ENCODE peak calls at places on chromosomes 4 and X, in nine cellular contexts. W, E, B, T, G, Z, L, P and J are unnamed samples.

GRCh38 chr4:169128902-169129301 is 118.8 kb upstream of the CBR4 start:
- DNase-seq in W (no peak), E (no peak), B (no peak), T (no peak), G (no peak), Z (no peak), L (no peak), P (no peak), J (no peak)

GRCh38 chrX:16589211-16589610 is 60.7 kb upstream of the S100G start:
- DNase-seq in W (peak), E (peak), B (no peak), T (no peak), G (peak), Z (no peak), L (no peak), P (no peak), J (no peak)

GRCh38 chr4:141636771-141637460 is 533 bp downstream of the IL15 start:
- DNase-seq in W (peak), E (no peak), B (peak), T (peak), G (peak), Z (peak), L (peak), P (peak), J (no peak)

GRCh38 chrX:9369802-9370291 is 95.0 kb upstream of the TBL1X start:
- DNase-seq in W (no peak), E (no peak), B (peak), T (no peak), G (no peak), Z (no peak), L (no peak), P (peak), J (no peak)

GRCh38 chr4:124025423-124025822 is 628.8 kb downstream of the SPRY1 start:
- DNase-seq in W (no peak), E (peak), B (no peak), T (no peak), G (no peak), Z (no peak), L (no peak), P (no peak), J (no peak)

GRCh38 chrX:6225307-6226052 is 3.2 kb downstream of the NLGN4X start:
- DNase-seq in W (no peak), E (no peak), B (no peak), T (no peak), G (no peak), Z (no peak), L (no peak), P (no peak), J (no peak)

GRCh38 chr4:128601992-128602695 is 207.4 kb upstream of the JADE1 start:
- DNase-seq in W (peak), E (peak), B (no peak), T (peak), G (peak), Z (no peak), L (no peak), P (no peak), J (no peak)

GRCh38 chr4:20394471-20394870 is 142.8 kb downstream of the SLIT2 start:
- DNase-seq in W (no peak), E (no peak), B (no peak), T (no peak), G (no peak), Z (no peak), L (no peak), P (no peak), J (no peak)

GRCh38 chr4:27123769-27124124 is 263.1 kb downstream of the STIM2 start:
- DNase-seq in W (no peak), E (no peak), B (no peak), T (no peak), G (no peak), Z (no peak), L (no peak), P (no peak), J (no peak)

GRCh38 chrX:115289465-115289864 is at the start of gene LUZP4:
- DNase-seq in W (no peak), E (no peak), B (no peak), T (no peak), G (no peak), Z (no peak), L (no peak), P (no peak), J (no peak)

GRCh38 chr4:81196126-81196650 is 18.8 kb downstream of the PRKG2 start:
- DNase-seq in W (no peak), E (no peak), B (no peak), T (no peak), G (no peak), Z (no peak), L (no peak), P (no peak), J (no peak)

GRCh38 chrX:39162322-39162721 is 361.1 kb downstream of the MID1IP1 start:
- DNase-seq in W (no peak), E (no peak), B (peak), T (no peak), G (no peak), Z (peak), L (no peak), P (peak), J (no peak)

GRCh38 chr4:24980064-24980690 is 50.6 kb downstream of the LGI2 start:
- DNase-seq in W (peak), E (peak), B (peak), T (peak), G (peak), Z (peak), L (peak), P (peak), J (peak)

GRCh38 chr4:184324939-184325477 is 107.3 kb upstream of the ENPP6 start:
- DNase-seq in W (no peak), E (no peak), B (peak), T (no peak), G (no peak), Z (no peak), L (no peak), P (no peak), J (no peak)

GRCh38 chr4:94446386-94446785 is 5.4 kb upstream of the PDLIM5 start:
- DNase-seq in W (peak), E (peak), B (no peak), T (no peak), G (peak), Z (no peak), L (no peak), P (no peak), J (no peak)

GRCh38 chrX:41014776-41015175 is 70.5 kb upstream of the USP9X start:
- DNase-seq in W (peak), E (no peak), B (no peak), T (no peak), G (peak), Z (no peak), L (no peak), P (no peak), J (no peak)

GRCh38 chr4:55397521-55398321 is 2.0 kb downstream of the TMEM165 start:
- DNase-seq in W (peak), E (no peak), B (no peak), T (peak), G (peak), Z (no peak), L (no peak), P (no peak), J (peak)

GRCh38 chrX:136662976-136663375 is 15.0 kb downstream of the CD40LG start:
- DNase-seq in W (no peak), E (no peak), B (peak), T (no peak), G (no peak), Z (no peak), L (no peak), P (no peak), J (no peak)

GRCh38 chr4:186825069-186825468 is 101.4 kb upstream of the FAT1 start:
- DNase-seq in W (no peak), E (no peak), B (no peak), T (no peak), G (no peak), Z (no peak), L (no peak), P (no peak), J (no peak)

GRCh38 chrX:22134681-22135080 is 102.6 kb downstream of the PHEX start:
- DNase-seq in W (peak), E (peak), B (no peak), T (peak), G (peak), Z (no peak), L (no peak), P (no peak), J (peak)

GRCh38 chr4:170465434-170465833 is 375.7 kb upstream of the AADAT start:
- DNase-seq in W (no peak), E (no peak), B (no peak), T (no peak), G (no peak), Z (peak), L (no peak), P (no peak), J (no peak)

GRCh38 chr4:23782778-23783455 is 106.9 kb downstream of the PPARGC1A start:
- DNase-seq in W (no peak), E (no peak), B (no peak), T (no peak), G (no peak), Z (no peak), L (no peak), P (no peak), J (no peak)

GRCh38 chr4:58776627-58777026 is 1666.4 kb upstream of the IGFBP7 start:
- DNase-seq in W (peak), E (peak), B (no peak), T (peak), G (peak), Z (no peak), L (no peak), P (no peak), J (no peak)

GRCh38 chr4:139922625-139923024 is 231.4 kb downstream of the MAML3 start:
- DNase-seq in W (peak), E (no peak), B (no peak), T (no peak), G (peak), Z (no peak), L (no peak), P (no peak), J (no peak)

GRCh38 chr4:72314869-72315268 is 254.2 kb downstream of the ADAMTS3 start:
- DNase-seq in W (peak), E (peak), B (no peak), T (peak), G (peak), Z (no peak), L (no peak), P (no peak), J (peak)

GRCh38 chr4:8916251-8916913 is 44.7 kb upstream of the HMX1 start:
- DNase-seq in W (no peak), E (no peak), B (peak), T (no peak), G (no peak), Z (peak), L (peak), P (no peak), J (no peak)

GRCh38 chr4:147550626-147551250 is 66.5 kb upstream of the TMEM184C start:
- DNase-seq in W (peak), E (peak), B (no peak), T (peak), G (peak), Z (no peak), L (no peak), P (no peak), J (peak)

GRCh38 chrX:9928083-9928482 is 39.1 kb upstream of the CLDN34 start:
- DNase-seq in W (no peak), E (no peak), B (no peak), T (no peak), G (no peak), Z (peak), L (no peak), P (no peak), J (peak)

GRCh38 chr4:3253808-3254207 is 4.8 kb downstream of the MSANTD1 start:
- DNase-seq in W (no peak), E (no peak), B (no peak), T (no peak), G (no peak), Z (peak), L (peak), P (no peak), J (no peak)

GRCh38 chr4:147194107-147194506 is 248.4 kb upstream of the TTC29 start:
- DNase-seq in W (no peak), E (peak), B (no peak), T (no peak), G (no peak), Z (no peak), L (no peak), P (no peak), J (peak)

GRCh38 chr4:186724048-186724860 is 598 bp upstream of the FAT1 start:
- DNase-seq in W (peak), E (peak), B (peak), T (peak), G (peak), Z (peak), L (peak), P (no peak), J (peak)

GRCh38 chr4:139898293-139898692 is 232.7 kb downstream of the MGST2 start:
- DNase-seq in W (no peak), E (no peak), B (peak), T (no peak), G (no peak), Z (no peak), L (no peak), P (no peak), J (no peak)

GRCh38 chr4:80407246-80407645 is 71.7 kb downstream of the CFAP299 start:
- DNase-seq in W (peak), E (peak), B (no peak), T (no peak), G (peak), Z (no peak), L (peak), P (no peak), J (no peak)

GRCh38 chr4:166501941-166502382 is 628.9 kb downstream of the TLL1 start:
- DNase-seq in W (no peak), E (peak), B (no peak), T (peak), G (no peak), Z (peak), L (no peak), P (no peak), J (peak)

GRCh38 chrX:75151828-75152592 is 4.1 kb downstream of the ABCB7 start:
- DNase-seq in W (no peak), E (no peak), B (no peak), T (no peak), G (no peak), Z (no peak), L (no peak), P (no peak), J (no peak)

GRCh38 chr4:148116264-148116663 is 325.9 kb downstream of the NR3C2 start:
- DNase-seq in W (no peak), E (no peak), B (no peak), T (no peak), G (peak), Z (no peak), L (no peak), P (no peak), J (peak)

GRCh38 chrX:125439194-125439849 is 119.7 kb downstream of the TEX13C start:
- DNase-seq in W (peak), E (no peak), B (no peak), T (no peak), G (no peak), Z (no peak), L (no peak), P (no peak), J (no peak)

GRCh38 chr4:121784975-121785374 is 16.1 kb upstream of the EXOSC9 start:
- DNase-seq in W (peak), E (peak), B (no peak), T (peak), G (peak), Z (no peak), L (no peak), P (no peak), J (peak)

GRCh38 chr4:84879651-84880200 is 86.8 kb downstream of the WDFY3 start:
- DNase-seq in W (peak), E (peak), B (no peak), T (no peak), G (peak), Z (no peak), L (no peak), P (no peak), J (no peak)